ENCODE peak calls at places on chromosome 12, in eight cellular contexts. L is ascending aorta, N is fibroblast of pulmonary artery, K is left ventricle myocardium inferior, G is astrocyte, M is fibroblast of lung, C is fibroblast of mammary gland, B is cardiac muscle cell. A is an unnamed sample.

GRCh38 chr12:44874981-44875416 is 1.1 kb downstream of the NELL2 start:
- DNase-seq in K (no peak), G (no peak), L (no peak), B (no peak), M (no peak), C (no peak), N (no peak), A (no peak)

GRCh38 chr12:50598321-50598862 is 93.6 kb downstream of the DIP2B start:
- DNase-seq in M (peak), B (no peak), N (peak), L (no peak), G (no peak), K (no peak), C (peak), A (peak)

GRCh38 chr12:95674631-95675030 is 115.9 kb downstream of the NTN4 start:
- DNase-seq in G (no peak), B (peak), C (peak), N (peak), M (peak), L (no peak), K (no peak), A (peak)

GRCh38 chr12:106248177-106248848 is 493 bp upstream of the CKAP4 start:
- DNase-seq in G (peak), N (peak), M (peak), L (peak), B (peak), C (peak), K (peak), A (peak)

GRCh38 chr12:13038491-13039161 is 5.6 kb upstream of the FAM234B start:
- DNase-seq in G (peak), B (no peak), M (peak), N (peak), L (no peak), C (peak), K (no peak), A (peak)

GRCh38 chr12:105060715-105061378 is 23.4 kb downstream of the ALDH1L2 start:
- DNase-seq in M (no peak), N (no peak), G (no peak), L (no peak), K (no peak), B (no peak), C (no peak), A (no peak)

GRCh38 chr12:64780531-64781373 is 21.5 kb upstream of the GNS start:
- DNase-seq in G (no peak), C (no peak), N (no peak), B (peak), M (no peak), K (peak), L (peak), A (no peak)

GRCh38 chr12:75766263-75767160 is 255.1 kb upstream of the KRR1 start:
- DNase-seq in C (peak), L (no peak), N (peak), B (no peak), M (peak), G (peak), K (no peak), A (peak)

GRCh38 chr12:65937181-65937641 is 112.9 kb downstream of the HMGA2 start:
- DNase-seq in G (no peak), K (no peak), L (no peak), C (peak), M (peak), B (no peak), N (peak), A (peak)

GRCh38 chr12:110403975-110404675 is 617 bp upstream of the ANAPC7 start:
- DNase-seq in K (peak), G (peak), L (peak), B (peak), C (peak), N (peak), M (peak), A (peak)

GRCh38 chr12:108313609-108314331 is 25.3 kb downstream of the CMKLR1 start:
- DNase-seq in K (no peak), N (no peak), G (no peak), M (no peak), L (no peak), B (peak), C (no peak), A (peak)

DNA sequence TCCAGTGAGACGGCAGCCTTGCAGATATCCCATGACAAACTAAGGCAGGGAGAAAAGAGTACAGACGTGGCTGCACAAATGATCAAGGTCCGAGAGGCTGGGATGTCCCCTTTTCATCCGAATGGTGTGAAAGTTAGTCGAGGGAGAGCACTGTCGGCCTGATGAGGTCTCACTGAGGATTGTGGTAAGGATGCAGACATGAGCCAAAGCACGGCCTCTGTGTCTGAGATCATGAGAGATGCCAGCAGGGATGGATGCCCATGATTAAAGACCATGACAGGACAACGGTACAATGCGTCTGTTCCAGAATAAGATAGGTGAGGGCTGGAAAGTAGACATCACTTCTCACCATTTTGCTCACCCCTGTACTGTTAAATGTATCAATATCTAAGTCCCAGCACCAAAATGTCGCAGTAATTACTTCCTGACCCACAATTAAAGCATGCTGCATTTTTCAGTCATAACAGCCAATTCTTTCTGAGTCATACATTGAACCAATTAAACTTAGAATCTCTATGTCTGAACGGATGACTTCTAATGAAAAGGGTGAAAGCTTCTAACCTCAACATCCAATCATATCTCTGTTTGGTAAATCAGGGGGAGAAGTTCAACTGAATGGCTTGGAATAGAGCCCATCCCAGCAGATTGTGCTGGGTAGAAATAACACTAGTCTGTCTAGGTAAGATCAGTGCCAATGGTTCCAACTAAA is 249.6 kb upstream of the SOX5 start:
- DNase-seq in G (peak), K (no peak), M (no peak), B (no peak), C (no peak), L (no peak), N (no peak), A (peak)
- TF ChIP-seq CTCF in G (no peak), K (no peak), M (no peak), B (no peak), C (no peak), L (no peak), N (no peak), A (no peak)

GRCh38 chr12:52285851-52286530 is 5.3 kb downstream of the KRT81 start:
- DNase-seq in M (no peak), N (no peak), B (no peak), C (no peak), G (no peak), K (no peak), L (peak), A (no peak)
- H3K4me3 ChIP-seq in M (no peak), N (no peak), B (no peak), C (no peak), G (no peak), K (no peak), L (no peak), A (no peak)

DNA sequence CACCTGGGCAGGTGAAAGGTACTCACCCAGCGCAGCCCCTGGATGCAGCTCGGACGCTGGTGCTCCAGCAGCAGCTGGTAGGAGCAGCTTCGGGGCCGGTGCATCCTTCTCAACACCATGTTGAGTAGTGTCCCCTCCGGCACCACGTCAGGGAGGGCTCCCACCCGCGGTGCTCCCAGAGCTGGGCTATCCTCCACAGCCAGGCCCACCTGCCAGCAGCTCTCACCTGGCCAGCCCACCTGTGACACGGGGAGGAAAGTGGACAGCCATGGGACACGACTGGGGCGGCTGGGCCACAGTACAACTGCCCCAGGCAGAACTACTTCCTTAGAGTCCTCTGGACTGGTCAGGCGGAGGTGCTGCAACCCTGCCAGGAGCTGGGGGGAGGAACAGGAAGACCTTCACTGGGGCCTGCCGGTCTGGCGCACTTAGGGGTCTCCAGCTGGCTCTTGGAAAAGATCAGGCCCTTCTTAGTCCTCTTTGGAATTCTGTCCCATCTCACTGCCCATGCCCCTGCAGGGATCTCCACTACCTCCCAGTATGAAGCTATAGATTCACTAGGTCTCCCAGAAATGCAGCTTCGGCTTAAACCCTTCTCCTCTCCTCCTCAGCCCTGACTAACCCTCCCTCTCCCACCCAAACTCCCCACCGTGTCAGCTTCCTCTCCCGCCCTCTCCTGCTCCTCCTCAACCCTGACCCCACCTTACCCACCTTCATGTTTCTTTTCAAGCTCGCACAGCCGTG is 668 bp downstream of the RAPGEF3 start:
- DNase-seq in K (no peak), L (no peak), B (no peak), M (no peak), G (no peak), C (no peak), N (no peak), A (no peak)
- TF ChIP-seq CTCF in K (no peak), L (no peak), B (no peak), M (no peak), G (no peak), C (no peak), N (no peak), A (no peak)

GRCh38 chr12:63150255-63151060 is 543 bp downstream of the AVPR1A start:
- DNase-seq in K (peak), G (no peak), B (peak), M (no peak), N (no peak), L (peak), C (no peak), A (peak)
- H3K4me3 ChIP-seq in K (peak), G (peak), B (peak), M (no peak), N (no peak), L (peak), C (peak), A (peak)

GRCh38 chr12:77617818-77618217 is 212.9 kb upstream of the NAV3 start:
- DNase-seq in N (no peak), M (no peak), L (no peak), G (no peak), C (no peak), B (no peak), K (no peak), A (no peak)

DNA sequence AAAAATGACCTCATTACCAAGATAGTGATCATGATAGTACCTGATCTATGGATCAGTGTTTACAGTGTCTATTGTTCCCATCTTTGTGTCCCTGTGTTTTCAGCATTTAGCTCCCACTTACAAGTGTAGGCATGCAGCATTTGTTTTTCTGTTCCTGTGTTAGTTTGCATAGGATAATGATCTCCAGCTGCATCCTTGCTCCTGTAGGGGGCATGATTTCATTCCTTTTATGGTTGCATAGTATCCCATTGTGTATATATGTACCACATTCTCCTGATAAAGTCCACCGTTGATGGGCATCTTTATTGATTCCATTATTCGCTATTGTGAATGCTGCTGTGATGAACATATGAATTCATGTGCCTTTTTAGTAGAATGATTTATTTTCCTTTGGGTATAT is 215.4 kb upstream of the NAV3 start:
- DNase-seq in N (peak), L (no peak), G (no peak), K (no peak), C (peak), B (no peak), M (no peak), A (peak)
- TF ChIP-seq CTCF in N (peak), L (no peak), G (peak), K (no peak), C (peak), B (peak), M (peak), A (peak)

GRCh38 chr12:28409892-28410291 is 219.6 kb downstream of the CCDC91 start:
- DNase-seq in G (peak), M (peak), B (no peak), K (no peak), L (no peak), N (peak), C (peak), A (peak)

GRCh38 chr12:28415755-28416154 is 225.5 kb downstream of the CCDC91 start:
- DNase-seq in N (peak), C (peak), K (no peak), L (no peak), B (no peak), M (peak), G (peak), A (peak)

GRCh38 chr12:28413455-28414109 is 223.3 kb downstream of the CCDC91 start:
- DNase-seq in N (no peak), M (no peak), C (no peak), B (no peak), G (no peak), K (no peak), L (no peak), A (no peak)
- H3K4me3 ChIP-seq in N (no peak), M (no peak), C (no peak), B (no peak), G (no peak), K (no peak), L (no peak), A (no peak)

A was measured in choroid plexus epithelial cell.